ENCODE peak calls at places on chromosomes 5 and 9, in six cellular contexts. U, I, E, O, C and R are unnamed samples.

GRCh38 chr9:5485365-5486085 is 24.8 kb upstream of the PDCD1LG2 start:
- DNase-seq in U (no peak), I (no peak), E (no peak), O (no peak), C (no peak), R (no peak)

GRCh38 chr9:96169901-96170300 is 132.1 kb downstream of the HSD17B3 start:
- DNase-seq in U (no peak), I (no peak), E (no peak), O (no peak), C (no peak), R (no peak)

GRCh38 chr5:1548702-1549523 is 25.2 kb upstream of the LPCAT1 start:
- DNase-seq in U (no peak), I (no peak), E (no peak), O (no peak), C (no peak), R (no peak)

GRCh38 chr9:134989206-134990065 is 71.7 kb upstream of the FCN1 start:
- DNase-seq in U (no peak), I (no peak), E (no peak), O (no peak), C (no peak), R (no peak)

GRCh38 chr9:136748656-136749551 is 579 bp upstream of the LCN6 start:
- DNase-seq in U (no peak), I (no peak), E (no peak), O (no peak), C (no peak), R (no peak)

GRCh38 chr5:79236364-79236969 is 536 bp downstream of the JMY start:
- DNase-seq in U (peak), I (no peak), E (no peak), O (no peak), C (peak), R (peak)

GRCh38 chr5:166786178-166786577 is 1505.3 kb upstream of the WWC1 start:
- DNase-seq in U (no peak), I (no peak), E (no peak), O (no peak), C (no peak), R (no peak)

GRCh38 chr5:136811086-136811485 is 445.7 kb upstream of the TRPC7 start:
- DNase-seq in U (no peak), I (no peak), E (no peak), O (no peak), C (no peak), R (no peak)

GRCh38 chr5:142969624-142970439 is 199.7 kb downstream of the ARHGAP26 start:
- DNase-seq in U (no peak), I (no peak), E (no peak), O (no peak), C (no peak), R (no peak)

GRCh38 chr9:6134661-6135177 is 80.9 kb upstream of the IL33 start:
- DNase-seq in U (no peak), I (no peak), E (no peak), O (no peak), C (no peak), R (no peak)

GRCh38 chr9:37729499-37729898 is 24.1 kb upstream of the TRMT10B start:
- DNase-seq in U (no peak), I (no peak), E (no peak), O (no peak), C (no peak), R (no peak)

GRCh38 chr9:107737987-107738743 is 248.6 kb upstream of the KLF4 start:
- DNase-seq in U (no peak), I (no peak), E (no peak), O (no peak), C (no peak), R (no peak)

GRCh38 chr9:4615251-4615650 is 46.8 kb upstream of the PLPP6 start:
- DNase-seq in U (no peak), I (no peak), E (no peak), O (no peak), C (no peak), R (no peak)

GRCh38 chr5:132828846-132829494 is 1.5 kb downstream of the SHROOM1 start:
- DNase-seq in U (no peak), I (no peak), E (no peak), O (no peak), C (no peak), R (no peak)

GRCh38 chr5:132829742-132830435 is 558 bp downstream of the SHROOM1 start:
- DNase-seq in U (peak), I (peak), E (no peak), O (no peak), C (peak), R (peak)

GRCh38 chr5:132832612-132833011 is 2.2 kb upstream of the SHROOM1 start:
- DNase-seq in U (no peak), I (no peak), E (no peak), O (no peak), C (no peak), R (no peak)

GRCh38 chr5:132831095-132831860 is 831 bp upstream of the SHROOM1 start:
- DNase-seq in U (no peak), I (no peak), E (no peak), O (no peak), C (no peak), R (no peak)

GRCh38 chr5:132830436-132831094 is at the start of gene SHROOM1:
- DNase-seq in U (peak), I (peak), E (no peak), O (no peak), C (peak), R (peak)
- TF ChIP-seq POLR2A in U (peak), I (peak), E (no peak), O (no peak), C (peak), R (no peak)

DNA sequence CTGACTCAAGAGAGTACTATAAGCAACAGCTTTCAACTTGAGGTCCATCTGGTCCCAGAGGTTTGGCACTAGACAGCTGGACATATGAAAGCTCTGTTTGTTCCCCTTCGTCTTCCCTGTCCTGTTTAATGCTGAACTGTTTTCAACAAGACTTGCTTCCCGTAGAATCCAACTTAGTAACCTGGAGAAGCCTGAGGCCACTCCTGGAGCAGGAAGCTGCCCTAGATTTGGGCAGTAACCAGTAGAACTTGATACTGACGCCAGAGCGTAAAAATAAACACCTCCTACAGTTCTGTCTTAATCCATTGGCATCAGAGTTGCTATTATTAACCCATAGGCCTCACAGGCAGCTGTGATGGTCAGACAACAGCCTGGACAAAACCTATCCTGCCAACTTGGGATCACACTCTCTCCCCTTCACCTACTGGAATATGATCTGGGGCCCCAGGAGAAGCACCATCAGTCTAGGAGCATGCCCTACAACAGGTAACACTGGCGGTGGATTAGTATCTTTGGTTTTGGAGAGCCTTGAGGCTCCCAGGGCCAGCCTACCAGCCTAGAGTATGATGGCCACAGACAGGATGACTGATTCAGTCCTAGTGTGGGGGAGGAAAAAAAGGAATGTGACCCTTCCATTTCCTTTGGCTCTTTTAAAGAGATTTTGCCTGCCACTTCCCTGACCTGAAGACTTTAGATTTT is 29.2 kb downstream of the RUSC2 start:
- DNase-seq in U (no peak), I (no peak), E (no peak), O (no peak), C (no peak), R (no peak)
- TF ChIP-seq TAF1 in U (no peak), I (no peak), E (no peak), O (no peak), C (no peak), R (no peak)

DNA sequence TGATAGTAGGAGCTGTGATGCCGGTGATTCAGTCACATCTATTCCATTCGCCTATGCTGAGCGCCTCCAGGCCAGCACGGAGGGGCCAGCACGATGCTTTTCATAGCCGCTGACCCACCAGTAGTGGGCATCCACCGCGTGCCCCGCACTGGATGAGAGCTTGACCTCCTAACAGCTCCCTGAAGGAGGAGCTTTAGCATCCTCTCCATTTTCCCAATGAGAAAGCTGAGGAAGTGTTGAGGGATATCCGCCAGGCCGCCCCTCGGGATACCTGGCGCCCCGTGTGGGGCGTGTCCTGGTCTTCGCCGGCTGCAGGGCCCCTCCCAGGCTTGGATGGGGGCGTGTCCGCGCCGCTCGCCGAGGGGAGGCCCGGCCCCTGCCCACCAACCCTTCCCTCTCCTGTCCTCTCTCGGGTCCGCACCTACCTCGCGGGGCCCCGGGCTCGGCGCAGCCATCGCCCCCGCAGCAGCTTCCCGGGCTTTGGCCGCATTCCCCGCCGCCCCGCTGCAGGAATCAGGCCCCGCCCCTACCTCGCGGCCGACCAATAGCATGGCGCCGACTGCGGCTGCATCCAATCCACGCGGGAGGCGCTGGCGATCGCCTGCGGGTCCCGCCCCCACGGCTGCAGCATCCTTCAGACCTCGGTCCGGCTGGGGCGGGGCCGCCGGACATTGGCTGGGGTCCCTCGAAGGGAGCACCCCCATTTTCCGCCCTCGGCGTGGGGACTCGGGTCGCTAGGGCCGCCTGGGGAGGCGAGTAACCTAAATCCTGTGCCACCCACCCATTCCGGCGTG is at the start of gene PIP5KL1:
- DNase-seq in U (peak), I (peak), E (peak), O (no peak), C (peak), R (peak)
- TF ChIP-seq POLR2AphosphoS5 in U (no peak), I (no peak), E (peak), O (no peak), C (peak), R (no peak)

DNA sequence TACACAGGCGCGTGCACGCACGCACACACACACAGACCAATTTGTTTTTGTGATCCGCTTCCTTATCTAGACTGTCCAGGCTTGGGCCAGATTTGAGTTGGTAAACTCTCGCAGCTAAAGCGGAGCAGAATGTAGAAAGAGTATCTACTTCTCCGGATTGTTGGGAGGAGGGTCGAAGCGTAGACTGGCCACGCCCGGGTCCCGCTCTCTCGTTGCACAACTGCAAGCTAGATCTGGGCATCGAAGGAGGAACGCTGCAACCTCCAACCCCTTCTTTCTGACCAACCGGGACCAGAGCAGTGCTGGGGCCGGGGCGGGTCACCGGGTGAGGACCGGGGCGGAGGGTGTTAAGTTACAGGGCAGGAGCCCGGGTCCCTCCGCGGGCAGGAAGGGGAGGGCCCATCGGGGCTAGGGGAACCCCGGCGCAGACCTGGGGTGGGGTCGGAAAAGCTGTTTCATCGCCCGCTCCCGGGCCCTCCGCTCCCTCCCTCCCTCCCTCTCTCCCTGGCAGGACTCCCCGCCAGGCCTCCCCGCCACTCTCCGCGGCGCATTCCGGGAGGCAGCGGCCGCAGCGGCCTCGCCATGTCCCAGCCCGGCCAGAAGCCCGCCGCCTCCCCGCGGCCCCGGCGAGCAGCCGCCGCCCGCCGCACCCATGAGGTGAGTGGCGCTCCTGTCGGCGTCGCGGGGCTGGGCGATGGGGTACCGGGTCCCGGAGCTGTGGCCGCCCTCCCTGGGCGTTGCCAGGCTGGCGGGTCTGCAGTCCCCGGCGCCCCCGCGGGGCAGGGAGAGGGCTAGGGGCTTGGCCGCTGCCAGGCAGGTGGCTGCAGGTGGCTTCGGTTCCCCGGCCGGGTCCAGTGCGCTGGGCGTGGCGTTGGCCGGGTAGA is at the start of gene CAST:
- DNase-seq in U (peak), I (peak), E (peak), O (peak), C (peak), R (peak)
- TF ChIP-seq POLR2A in U (no peak), I (no peak), E (no peak), O (peak), C (no peak), R (peak)

GRCh38 chr9:34579819-34580185 is 9.7 kb downstream of the CNTFR start:
- DNase-seq in U (no peak), I (no peak), E (no peak), O (no peak), C (no peak), R (no peak)

GRCh38 chr9:34577635-34578240 is 11.8 kb downstream of the CNTFR start:
- DNase-seq in U (no peak), I (no peak), E (no peak), O (no peak), C (no peak), R (no peak)

GRCh38 chr9:34579097-34579818 is 10.3 kb downstream of the CNTFR start:
- DNase-seq in U (no peak), I (no peak), E (no peak), O (no peak), C (no peak), R (no peak)

GRCh38 chr9:34576943-34577634 is 12.4 kb downstream of the CNTFR start:
- DNase-seq in U (no peak), I (no peak), E (no peak), O (no peak), C (no peak), R (no peak)

DNA sequence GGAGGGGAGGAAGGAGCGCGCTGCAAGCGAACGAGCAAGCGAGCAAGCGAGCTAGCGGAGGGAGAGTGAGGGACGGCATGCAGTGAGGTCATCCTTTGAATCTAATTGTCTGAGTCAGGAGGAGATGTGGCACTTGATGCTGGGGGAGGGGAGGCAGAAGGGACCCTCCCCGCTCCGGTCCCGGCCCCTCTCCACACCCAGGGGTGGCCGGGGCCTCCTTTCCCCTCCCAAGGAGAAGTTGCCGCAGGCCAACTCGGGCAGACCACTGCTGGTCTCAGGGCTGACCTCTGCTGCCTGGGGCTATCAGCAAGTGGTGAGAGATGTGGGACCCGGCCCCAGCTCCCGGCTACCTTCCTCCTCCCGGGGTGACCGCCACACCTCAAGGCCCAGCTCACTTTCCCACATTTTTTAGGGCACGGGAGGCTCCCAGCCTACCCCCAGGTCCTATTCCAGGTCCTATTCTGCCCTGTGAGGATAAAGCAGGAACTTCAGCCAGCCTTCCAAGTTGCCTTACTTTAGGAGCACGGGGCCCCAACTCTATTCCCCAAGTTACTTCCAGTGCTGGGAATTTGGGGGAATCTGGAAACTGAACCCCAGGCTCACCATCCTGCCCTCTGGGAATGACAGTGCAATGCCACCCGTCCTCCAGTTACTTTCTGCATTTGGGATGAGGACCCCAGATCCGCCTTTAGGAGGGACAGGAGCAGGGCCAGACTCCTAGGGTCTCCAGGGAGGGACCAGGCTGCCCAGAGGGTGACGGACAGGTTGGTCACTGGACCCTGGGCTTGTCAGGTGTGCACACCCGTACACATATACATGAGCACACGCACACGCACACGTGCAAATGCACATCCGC is 11.1 kb downstream of the CNTFR start:
- DNase-seq in U (no peak), I (no peak), E (no peak), O (no peak), C (no peak), R (no peak)
- TF ChIP-seq TAF1 in U (no peak), I (no peak), E (no peak), O (no peak), C (no peak), R (no peak)

GRCh38 chr9:121550041-121550440 is 50.4 kb upstream of the GGTA1 start:
- DNase-seq in U (no peak), I (no peak), E (no peak), O (no peak), C (no peak), R (no peak)

GRCh38 chr9:121545875-121546423 is 46.3 kb upstream of the GGTA1 start:
- DNase-seq in U (peak), I (peak), E (peak), O (no peak), C (peak), R (peak)

GRCh38 chr9:121556082-121556481 is 56.4 kb upstream of the GGTA1 start:
- DNase-seq in U (no peak), I (no peak), E (no peak), O (no peak), C (no peak), R (no peak)

GRCh38 chr9:121551985-121552753 is 52.5 kb upstream of the GGTA1 start:
- DNase-seq in U (no peak), I (no peak), E (no peak), O (no peak), C (no peak), R (no peak)

GRCh38 chr9:121550569-121551512 is 51.2 kb upstream of the GGTA1 start:
- DNase-seq in U (peak), I (peak), E (peak), O (no peak), C (peak), R (peak)
- TF ChIP-seq POLR2AphosphoS5 in U (no peak), I (no peak), E (no peak), O (no peak), C (no peak), R (no peak)

GRCh38 chr9:133149130-133150015 is 14.3 kb downstream of the GBGT1 start:
- DNase-seq in U (peak), I (peak), E (peak), O (peak), C (peak), R (peak)
- TF ChIP-seq POLR2A in U (peak), I (peak), E (no peak), O (no peak), C (peak), R (peak)

GRCh38 chr9:121498487-121499176 is 1.0 kb downstream of the GGTA1 start:
- DNase-seq in U (peak), I (no peak), E (no peak), O (no peak), C (no peak), R (peak)
- TF ChIP-seq TAF1 in U (no peak), I (no peak), E (no peak), O (no peak), C (no peak), R (no peak)

DNA sequence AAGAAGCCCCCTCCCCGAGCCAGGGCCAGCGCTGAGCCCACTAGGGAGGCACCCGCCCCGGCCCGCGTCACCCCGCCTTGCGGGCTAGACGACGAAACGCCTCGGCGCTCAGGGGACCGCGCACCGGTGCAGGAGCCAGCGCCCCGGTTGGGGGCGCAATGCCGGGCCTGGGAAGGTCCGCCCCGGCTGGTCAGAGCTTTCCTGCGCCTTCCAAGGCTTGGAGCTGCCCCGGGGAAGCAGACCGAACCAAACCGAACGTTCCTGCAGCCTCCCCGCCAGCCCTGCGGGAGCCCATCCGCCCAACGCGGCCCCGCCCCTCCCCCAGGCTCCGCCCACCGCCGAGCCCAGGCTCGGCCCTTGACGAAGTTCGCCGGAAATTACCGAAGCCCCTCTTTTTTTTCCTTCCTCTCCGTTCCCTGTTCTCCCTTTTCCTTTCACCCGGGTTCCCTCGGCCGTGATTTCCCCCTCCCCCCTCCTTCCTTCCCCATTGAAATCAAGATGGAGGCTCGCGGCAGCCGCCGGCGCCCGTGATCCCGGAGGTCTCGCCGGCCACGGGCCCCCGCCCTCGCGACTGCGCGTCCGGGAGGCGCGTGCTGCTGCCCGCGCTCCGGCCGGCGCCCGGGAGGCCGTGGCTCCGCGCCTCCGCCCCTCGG is at the start of gene TRIO:
- DNase-seq in U (peak), I (peak), E (peak), O (no peak), C (peak), R (peak)
- TF ChIP-seq POLR2AphosphoS5 in U (no peak), I (peak), E (peak), O (peak), C (no peak), R (no peak)

GRCh38 chr5:80255752-80256479 is at the start of gene SERINC5:
- DNase-seq in U (peak), I (peak), E (no peak), O (no peak), C (peak), R (peak)
- TF ChIP-seq POLR2A in U (peak), I (peak), E (peak), O (peak), C (peak), R (peak)